ENCODE peak calls at places on chromosome 5, in four cellular contexts. Q is NCI-H1694 treated with DMSO at 0.1 percent for 48 hours, M is endothelial cell of umbilical vein, X is NCI-H2081. J is an unnamed sample.

GRCh38 chr5:140311011-140311467 is 8.1 kb upstream of the PFDN1 start:
- DNase-seq in M (peak), X (no peak), Q (no peak), J (no peak)

GRCh38 chr5:135230326-135230925 is 168.6 kb downstream of the MACROH2A1 start:
- DNase-seq in X (no peak), Q (no peak), M (no peak), J (no peak)

GRCh38 chr5:171806976-171807823 is 21.6 kb downstream of the SMIM23 start:
- DNase-seq in X (no peak), M (no peak), Q (no peak), J (peak)

GRCh38 chr5:78056901-78057514 is 237.5 kb downstream of the AP3B1 start:
- DNase-seq in Q (no peak), M (peak), X (no peak), J (no peak)

GRCh38 chr5:17212996-17213395 is 4.4 kb upstream of the BASP1 start:
- DNase-seq in M (no peak), X (no peak), Q (no peak), J (no peak)

GRCh38 chr5:151896041-151896691 is 28.5 kb downstream of the GLRA1 start:
- DNase-seq in X (no peak), M (no peak), Q (peak), J (no peak)

GRCh38 chr5:34923694-34924461 is 5.5 kb upstream of the DNAJC21 start:
- DNase-seq in X (no peak), M (peak), Q (no peak), J (no peak)

GRCh38 chr5:34483442-34484033 is 172.6 kb upstream of the RAI14 start:
- DNase-seq in M (no peak), X (peak), Q (no peak), J (no peak)

J was measured in spleen.